ENCODE peak calls at places on chromosome 1, in seven cellular contexts. O, G, Q, B, V, P and R are unnamed samples.

GRCh38 chr1:19250629-19251304 is 557 bp downstream of the EMC1 start:
- DNase-seq in Q (peak), O (no peak), G (no peak), P (no peak), V (peak), B (no peak), R (peak)

GRCh38 chr1:64598100-64598571 is 128.2 kb downstream of the CACHD1 start:
- DNase-seq in V (peak), Q (peak), G (peak), P (no peak), O (no peak), B (no peak), R (peak)

GRCh38 chr1:37394574-37395464 is 79.6 kb upstream of the ZC3H12A start:
- DNase-seq in O (no peak), G (no peak), P (no peak), V (peak), Q (no peak), B (no peak), R (no peak)

GRCh38 chr1:111151838-111152237 is 11.8 kb downstream of the CEPT1 start:
- DNase-seq in Q (no peak), V (no peak), O (no peak), G (no peak), B (no peak), P (no peak), R (no peak)

GRCh38 chr1:214707306-214708087 is 104.5 kb downstream of the CENPF start:
- DNase-seq in Q (peak), G (peak), O (no peak), P (no peak), B (no peak), V (no peak), R (no peak)

GRCh38 chr1:23854568-23854967 is 13.5 kb downstream of the FUCA1 start:
- DNase-seq in O (no peak), G (no peak), V (no peak), P (no peak), Q (peak), B (no peak), R (peak)

GRCh38 chr1:180175806-180176205 is 21.1 kb downstream of the QSOX1 start:
- DNase-seq in V (no peak), O (no peak), B (no peak), Q (no peak), P (no peak), G (no peak), R (no peak)

GRCh38 chr1:32071758-32072621 is 749 bp upstream of the TMEM39B start:
- DNase-seq in V (no peak), B (no peak), G (no peak), O (no peak), P (no peak), Q (peak), R (peak)

GRCh38 chr1:44537538-44537937 is 132.5 kb downstream of the RNF220 start:
- DNase-seq in B (no peak), Q (no peak), V (no peak), G (no peak), P (no peak), O (no peak), R (no peak)

GRCh38 chr1:52225174-52225573 is 83.3 kb downstream of the ZFYVE9 start:
- DNase-seq in Q (no peak), G (no peak), V (no peak), B (no peak), P (no peak), O (no peak), R (no peak)

GRCh38 chr1:160205242-160205973 is at the start of gene PEA15:
- DNase-seq in O (peak), P (peak), Q (peak), B (peak), V (peak), G (peak), R (peak)

GRCh38 chr1:221908573-221908972 is 166.7 kb upstream of the DUSP10 start:
- DNase-seq in Q (no peak), B (no peak), O (no peak), P (no peak), V (no peak), G (no peak), R (no peak)

GRCh38 chr1:246470588-246470987 is 36.5 kb downstream of the SMYD3 start:
- DNase-seq in B (no peak), Q (no peak), G (no peak), O (no peak), V (no peak), P (no peak), R (no peak)

GRCh38 chr1:21665711-21666571 is 3.2 kb downstream of the RAP1GAP start:
- DNase-seq in Q (peak), V (no peak), O (no peak), B (no peak), G (peak), P (no peak), R (peak)

GRCh38 chr1:236394905-236395779 is 1.1 kb downstream of the EDARADD start:
- DNase-seq in P (no peak), B (peak), O (no peak), Q (peak), G (no peak), V (peak), R (peak)

GRCh38 chr1:10646347-10646861 is 150.0 kb downstream of the CASZ1 start:
- DNase-seq in B (no peak), Q (peak), G (peak), V (peak), O (no peak), P (no peak), R (peak)

GRCh38 chr1:7845761-7846160 is 7.1 kb downstream of the UTS2 start:
- DNase-seq in O (no peak), P (no peak), G (no peak), V (no peak), Q (no peak), B (no peak), R (peak)

GRCh38 chr1:101187287-101187686 is 49.5 kb upstream of the S1PR1 start:
- DNase-seq in G (no peak), B (no peak), O (no peak), V (no peak), Q (peak), P (no peak), R (no peak)

GRCh38 chr1:180926164-180926981 is 13.7 kb downstream of the KIAA1614 start:
- DNase-seq in B (no peak), Q (peak), G (peak), V (no peak), O (no peak), P (no peak), R (peak)

GRCh38 chr1:118333601-118334241 is 148.7 kb upstream of the SPAG17 start:
- DNase-seq in Q (no peak), P (no peak), O (no peak), V (no peak), G (peak), B (no peak), R (peak)